ENCODE peak calls at places on chromosomes 4 and X, in five cellular contexts. W is fibroblast of lung, V is astrocyte, G is hepatocyte, K is K562. N is an unnamed sample.

GRCh38 chrX:11064851-11065600 is 46.1 kb upstream of the HCCS start:
- DNase-seq in V (peak; percentile 78), K (no peak), W (peak; percentile 84), G (no peak), N (peak; percentile 48)

GRCh38 chr4:83124079-83124780 is 9.7 kb upstream of the PLAC8 start:
- DNase-seq in W (no peak), G (no peak), K (no peak), V (no peak), N (no peak)

GRCh38 chr4:93780080-93780479 is 48.5 kb upstream of the ATOH1 start:
- DNase-seq in V (no peak), W (no peak), G (no peak), K (no peak), N (no peak)

GRCh38 chr4:70746179-70746839 is 24.5 kb downstream of the RUFY3 start:
- DNase-seq in W (peak; percentile 70), K (no peak), G (peak; percentile 12), V (peak; percentile 54), N (no peak)

GRCh38 chrX:41369152-41369551 is 35.2 kb downstream of the DDX3X start:
- DNase-seq in G (no peak), V (no peak), W (no peak), K (no peak), N (no peak)

GRCh38 chrX:132968282-132968681 is 9.9 kb upstream of the HS6ST2 start:
- DNase-seq in G (no peak), K (no peak), V (no peak), W (no peak), N (no peak)

GRCh38 chrX:133645251-133645650 is 230.0 kb upstream of the GPC4 start:
- DNase-seq in K (no peak), V (peak; percentile 19), G (no peak), W (peak; percentile 25), N (no peak)

GRCh38 chr4:86453044-86453501 is 93.2 kb upstream of the MAPK10 start:
- DNase-seq in V (peak; percentile 20), G (peak; percentile 15), W (peak; percentile 22), K (no peak), N (peak; percentile 4)

GRCh38 chr4:184306949-184307348 is 89.3 kb upstream of the ENPP6 start:
- DNase-seq in V (peak; percentile 27), G (no peak), W (peak; percentile 36), K (no peak), N (peak; percentile 71)

GRCh38 chr4:42396361-42397255 is 680 bp upstream of the SHISA3 start:
- DNase-seq in K (no peak), V (no peak), W (no peak), G (no peak), N (peak; percentile 25)

GRCh38 chrX:50648151-50648550 is 165.8 kb downstream of the SHROOM4 start:
- DNase-seq in G (no peak), W (peak; percentile 70), K (no peak), V (peak; percentile 64), N (no peak)

GRCh38 chr4:105194328-105195231 is 47.9 kb downstream of the TET2 start:
- DNase-seq in G (no peak), W (peak; percentile 74), V (peak; percentile 63), K (no peak), N (peak; percentile 33)

GRCh38 chr4:39614487-39615162 is 24.0 kb downstream of the SMIM14 start:
- DNase-seq in V (peak; percentile 92), G (peak; percentile 39), W (peak; percentile 93), K (no peak), N (peak; percentile 69)

GRCh38 chr4:85762204-85762884 is 287.4 kb downstream of the ARHGAP24 start:
- DNase-seq in W (peak; percentile 93), K (no peak), V (peak; percentile 92), G (no peak), N (peak; percentile 67)

GRCh38 chr4:45578874-45579273 is 545.0 kb downstream of the GABRG1 start:
- DNase-seq in G (no peak), V (no peak), W (no peak), K (no peak), N (no peak)

GRCh38 chrX:113982766-113983165 is 601.1 kb upstream of the HTR2C start:
- DNase-seq in G (no peak), V (no peak), W (no peak), K (no peak), N (no peak)

GRCh38 chrX:48107717-48108116 is 22.7 kb upstream of the SPACA5B start:
- DNase-seq in W (no peak), G (no peak), V (no peak), K (peak; percentile 20), N (no peak)

GRCh38 chrX:100939336-100939735 is 10.6 kb upstream of the XKRX start:
- DNase-seq in W (no peak), V (no peak), K (no peak), G (no peak), N (no peak)

GRCh38 chr4:47011189-47011518 is 17.8 kb upstream of the GABRA4 start:
- DNase-seq in V (no peak), K (no peak), G (no peak), W (no peak), N (no peak)

GRCh38 chrX:130053236-130053635 is 57.1 kb downstream of the ELF4 start:
- DNase-seq in W (no peak), G (no peak), V (no peak), K (no peak), N (no peak)

GRCh38 chr4:1057403-1057745 is 45.9 kb downstream of the FGFRL1 start:
- DNase-seq in G (no peak), K (no peak), W (no peak), V (no peak), N (no peak)

DNA sequence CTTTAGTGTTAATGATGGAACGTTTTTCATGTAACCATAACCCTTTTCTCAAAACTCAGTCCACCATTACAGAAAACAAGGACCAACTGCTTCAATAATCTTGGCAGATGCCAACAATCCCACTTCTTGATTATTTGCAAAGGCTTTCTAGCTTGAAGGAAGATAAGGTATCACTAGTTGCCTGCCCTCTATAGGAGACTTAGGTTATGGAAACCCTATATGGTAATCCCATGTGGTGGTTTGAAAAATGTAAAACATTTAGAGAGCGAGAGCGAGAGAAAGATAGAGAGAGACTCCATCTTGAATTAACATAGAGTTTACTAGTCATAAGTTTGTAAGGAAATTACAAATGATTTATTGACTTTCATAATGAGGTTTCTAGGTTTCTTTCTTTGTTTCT is 1627.5 kb upstream of the TENM3 start:
- DNase-seq in W (no peak), G (no peak), K (no peak), V (no peak), N (no peak)
- TF ChIP-seq CTCF in W (no peak), G (peak; percentile 8), K (no peak), V (no peak), N (no peak)

GRCh38 chr4:112704991-112705845 is 68.3 kb downstream of the LARP7 start:
- DNase-seq in W (peak; percentile 71), K (peak; percentile 30), V (peak; percentile 58), G (peak; percentile 74), N (peak; percentile 32)
- H3K27me3 ChIP-seq in W (peaks cover 18% of the 10 kb centered on the region), K (peaks cover 17% of the 10 kb centered on the region), V (peaks cover 25% of the 10 kb centered on the region), G (peaks cover 70% of the 10 kb centered on the region), N (peaks cover 45% of the 10 kb centered on the region)

GRCh38 chrX:38341442-38341841 is 11.0 kb upstream of the OTC start:
- DNase-seq in G (no peak), K (no peak), V (no peak), W (no peak), N (no peak)
- H2AFZ ChIP-seq in G (no peak overlapping the region), K (no peak overlapping the region), V (no peak overlapping the region), W (no peak overlapping the region), N (no peak overlapping the region)

GRCh38 chr4:151408630-151409469 is at the start of gene FHIP1A:
- DNase-seq in K (peak; percentile 91), V (peak; percentile 72), G (peak; percentile 97), W (peak; percentile 73), N (peak; percentile 96)
- TF ChIP-seq CTCF in K (no peak), V (no peak), G (peak; percentile 30), W (no peak), N (no peak)

DNA sequence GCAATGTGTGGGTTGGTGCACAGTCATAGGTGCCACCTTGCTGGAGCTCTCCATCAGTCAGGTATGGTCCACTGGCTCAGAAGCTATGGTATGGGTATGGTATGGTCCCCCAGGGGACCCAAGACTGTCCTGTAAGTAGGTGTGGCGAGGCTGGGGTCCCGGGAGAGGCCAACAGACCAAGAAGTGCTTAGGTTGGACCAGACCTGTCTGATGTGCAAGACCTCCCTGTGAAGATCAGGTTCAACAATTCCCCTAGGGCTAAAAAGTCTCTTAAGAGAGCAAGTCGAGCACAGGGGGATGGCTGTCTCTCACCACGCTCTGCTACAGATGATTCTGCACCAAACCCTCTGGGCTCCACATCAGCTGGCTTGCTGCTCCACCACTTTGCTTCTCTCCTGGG is 1145.0 kb downstream of the RPA4 start:
- DNase-seq in G (no peak), W (no peak), V (no peak), K (no peak), N (no peak)
- H3K27me3 ChIP-seq in G (no peaks in the 10 kb centered on the region), W (no peaks in the 10 kb centered on the region), V (no peaks in the 10 kb centered on the region), K (no peaks in the 10 kb centered on the region), N (no peaks in the 10 kb centered on the region)

N was measured in PC-3.